ENCODE peak calls at places on chromosomes 3 and 15, in five cellular contexts. J is upper lobe of right lung, X is neural progenitor cell, S is cardiac muscle cell, R is psoas muscle. L is an unnamed sample.

GRCh38 chr15:61051570-61052031 is 177.5 kb downstream of the RORA start:
- DNase-seq in R (peak; percentile 62), S (peak; percentile 58), X (peak; percentile 62), J (no peak), L (peak; percentile 71)

GRCh38 chr15:36544518-36545383 is 34.7 kb upstream of the CDIN1 start:
- DNase-seq in R (no peak), S (peak; percentile 19), X (peak; percentile 63), J (no peak), L (no peak)

GRCh38 chr15:25668901-25669300 is 194.2 kb downstream of the ATP10A start:
- DNase-seq in S (no peak), R (no peak), X (no peak), J (no peak), L (no peak)

GRCh38 chr3:36124118-36124796 is 256.0 kb upstream of the STAC start:
- DNase-seq in J (no peak), X (peak; percentile 83), R (no peak), S (peak; percentile 61), L (no peak)

GRCh38 chr3:40237892-40238571 is 71.5 kb upstream of the EIF1B start:
- DNase-seq in R (no peak), X (peak; percentile 78), J (no peak), S (peak; percentile 42), L (no peak)

GRCh38 chr3:129378949-129379348 is 49.5 kb downstream of the EFCAB12 start:
- DNase-seq in J (no peak), R (no peak), S (no peak), X (no peak), L (no peak)

GRCh38 chr3:103786296-103786695 is 1351.5 kb downstream of the ZPLD1 start:
- DNase-seq in S (peak; percentile 28), J (no peak), X (peak; percentile 10), R (no peak), L (no peak)

GRCh38 chr3:188185717-188186236 is 31.8 kb downstream of the LPP start:
- DNase-seq in S (peak; percentile 64), R (peak; percentile 71), J (no peak), X (peak; percentile 59), L (no peak)

GRCh38 chr15:62173215-62173614 is 8.1 kb upstream of the C2CD4B start:
- DNase-seq in X (no peak), R (no peak), S (no peak), J (no peak), L (no peak)

GRCh38 chr3:148023994-148024393 is 614.8 kb downstream of the ZIC1 start:
- DNase-seq in J (no peak), R (no peak), S (no peak), X (no peak), L (peak; percentile 85)

GRCh38 chr3:13362551-13362950 is 57.6 kb downstream of the NUP210 start:
- DNase-seq in S (no peak), R (no peak), X (no peak), J (no peak), L (no peak)

GRCh38 chr15:67033012-67033411 is 32.4 kb upstream of the SMAD3 start:
- DNase-seq in X (no peak), S (no peak), R (no peak), J (no peak), L (no peak)

DNA sequence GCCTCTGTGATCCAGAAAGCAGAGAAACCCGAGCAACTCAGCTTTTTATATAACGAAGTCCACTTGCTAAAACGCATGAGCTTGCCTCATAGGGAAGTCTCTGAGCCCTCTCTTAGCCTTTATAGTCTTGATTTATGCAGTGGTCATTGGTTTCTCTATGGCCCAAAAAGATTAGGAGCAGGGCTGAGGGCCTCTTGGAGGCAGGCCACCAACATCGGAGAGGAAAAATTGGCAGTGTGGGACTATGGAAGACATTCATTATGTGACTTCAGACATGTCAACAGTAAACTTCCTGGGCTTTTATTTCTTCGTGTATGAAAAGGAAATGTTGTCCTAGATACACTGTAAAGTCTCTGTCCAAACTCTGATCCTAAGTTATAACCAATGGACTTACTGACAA is 13.5 kb downstream of the RAB8B start:
- DNase-seq in S (no peak), X (no peak), J (no peak), R (no peak), L (no peak)
- H3K4me1 ChIP-seq in S (peaks cover 14% of the 10 kb centered on the region), X (peaks cover 11% of the 10 kb centered on the region), J (peaks cover 36% of the 10 kb centered on the region), R (peaks cover 3% of the 10 kb centered on the region), L (peaks cover 29% of the 10 kb centered on the region)

GRCh38 chr3:185270956-185271332 is 17.1 kb upstream of the EHHADH start:
- DNase-seq in X (no peak), S (no peak), R (no peak), J (no peak), L (no peak)

GRCh38 chr3:185272051-185272450 is 18.2 kb upstream of the EHHADH start:
- DNase-seq in X (no peak), R (no peak), S (no peak), J (no peak), L (no peak)

GRCh38 chr3:185267193-185267592 is 13.3 kb upstream of the EHHADH start:
- DNase-seq in R (no peak), X (no peak), S (no peak), J (no peak), L (no peak)

GRCh38 chr3:185268194-185268809 is 14.5 kb upstream of the EHHADH start:
- DNase-seq in J (no peak), X (no peak), S (no peak), R (no peak), L (no peak)

GRCh38 chr3:185270262-185270955 is 16.6 kb upstream of the EHHADH start:
- DNase-seq in J (no peak), R (no peak), X (peak; percentile 64), S (peak; percentile 43), L (no peak)
- TF ChIP-seq CTCF in J (peak; percentile 20), R (no peak), X (peak; percentile 69), S (peak; percentile 64), L (no peak)

GRCh38 chr3:44965165-44965564 is 10.8 kb downstream of the ZDHHC3 start:
- DNase-seq in J (no peak), X (no peak), S (no peak), R (no peak), L (no peak)

GRCh38 chr3:44969779-44970178 is 6.2 kb downstream of the ZDHHC3 start:
- DNase-seq in R (no peak), S (no peak), X (no peak), J (no peak), L (no peak)

GRCh38 chr3:44969170-44969569 is 6.8 kb downstream of the ZDHHC3 start:
- DNase-seq in X (no peak), R (no peak), J (no peak), S (no peak), L (no peak)

GRCh38 chr3:44968447-44968858 is 7.5 kb downstream of the ZDHHC3 start:
- DNase-seq in S (no peak), J (no peak), R (no peak), X (no peak), L (no peak)

DNA sequence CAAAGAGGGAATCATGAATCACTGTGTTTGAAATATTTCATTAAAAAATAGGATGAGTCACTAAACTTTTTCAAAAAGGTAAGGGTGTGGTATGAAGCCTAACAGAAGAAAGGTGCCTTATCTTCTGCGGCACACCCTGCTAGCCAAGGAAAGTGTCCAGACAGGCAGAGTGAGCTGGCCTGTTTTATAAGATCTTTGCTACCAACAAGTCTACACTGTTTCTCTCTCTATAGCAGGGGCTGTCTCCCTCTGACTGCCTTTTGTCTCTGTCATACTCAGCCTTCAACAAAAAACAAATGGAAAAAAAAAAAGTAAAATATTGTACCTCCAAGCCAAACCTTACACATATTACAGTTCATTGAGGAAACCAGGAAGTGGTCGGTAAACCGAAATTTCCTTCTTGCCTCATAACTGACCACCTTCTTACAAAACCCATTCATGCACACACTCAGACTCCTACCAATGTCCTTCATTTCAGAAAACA is 9.1 kb downstream of the ZDHHC3 start:
- DNase-seq in S (no peak), X (no peak), R (no peak), J (no peak), L (no peak)
- H3K4me3 ChIP-seq in S (no peak overlapping the region), X (no peak overlapping the region), R (no peak overlapping the region), J (no peak overlapping the region), L (no peak overlapping the region)

DNA sequence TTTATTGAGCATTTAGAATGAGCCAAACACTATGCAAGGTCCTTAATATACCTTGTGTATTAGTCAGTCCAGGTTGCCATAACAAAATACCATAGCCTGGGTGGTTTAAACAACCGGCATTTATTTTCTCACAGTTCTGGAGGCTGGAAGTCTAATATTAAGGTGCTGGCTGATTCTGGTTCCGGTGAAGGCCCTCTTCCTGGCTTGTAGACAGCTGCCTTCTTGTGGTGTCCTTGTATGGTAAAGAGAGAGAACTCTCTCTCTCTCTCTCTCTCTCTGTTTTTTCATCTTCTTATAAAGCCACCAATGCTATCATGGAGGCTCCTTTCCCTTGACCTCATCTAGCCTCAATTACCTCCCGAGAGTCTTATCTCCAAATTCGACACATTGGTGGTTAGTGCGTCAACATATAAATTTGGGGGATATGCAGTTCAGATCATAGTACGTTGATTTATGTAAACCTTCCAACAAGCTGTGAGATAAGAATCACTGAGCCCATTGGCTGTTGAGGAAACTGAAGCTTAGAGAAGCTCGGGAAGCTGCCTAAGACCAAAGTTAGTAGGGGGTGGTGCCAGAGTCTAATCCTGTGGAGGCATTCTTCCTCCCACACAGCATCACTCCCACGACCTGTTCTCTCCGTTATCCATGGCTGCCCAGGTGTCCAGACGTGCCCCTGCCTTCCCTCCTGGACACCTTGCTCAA is 298.0 kb upstream of the PROK2 start:
- DNase-seq in X (no peak), R (no peak), S (no peak), J (no peak), L (no peak)
- H3K4me1 ChIP-seq in X (peaks cover 11% of the 10 kb centered on the region), R (no peaks in the 10 kb centered on the region), S (no peaks in the 10 kb centered on the region), J (peaks cover 11% of the 10 kb centered on the region), L (peaks cover 10% of the 10 kb centered on the region)

GRCh38 chr3:176663819-176664218 is 533.5 kb downstream of the TBL1XR1 start:
- DNase-seq in J (no peak), X (peak; percentile 39), S (peak; percentile 44), R (no peak), L (no peak)
- TF ChIP-seq CTCF in J (peak; percentile 33), X (peak; percentile 48), S (peak; percentile 42), R (peak; percentile 29), L (peak; percentile 28)

DNA sequence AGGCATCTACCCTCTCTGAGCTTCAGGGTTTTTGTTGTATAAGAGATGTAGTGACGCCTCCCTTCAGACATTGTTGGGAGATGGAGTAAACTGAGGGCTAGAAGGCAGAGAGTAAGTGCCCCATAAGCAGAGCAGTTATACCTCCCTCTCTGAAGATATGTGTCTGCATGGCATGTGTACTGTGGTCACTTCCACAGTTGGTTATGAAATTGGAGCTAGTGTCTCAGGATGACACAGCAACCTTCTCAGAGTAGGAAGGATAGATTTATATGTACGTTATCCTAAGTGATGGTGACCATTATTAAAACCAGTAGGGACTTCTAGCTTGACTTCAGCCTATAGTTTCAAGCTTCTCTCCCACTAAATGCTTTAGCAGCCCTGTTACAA is 17.9 kb downstream of the PXK start:
- DNase-seq in J (no peak), S (no peak), R (no peak), X (no peak), L (no peak)
- H3K4me3 ChIP-seq in J (no peak overlapping the region), S (no peak overlapping the region), R (no peak overlapping the region), X (no peak overlapping the region), L (no peak overlapping the region)

DNA sequence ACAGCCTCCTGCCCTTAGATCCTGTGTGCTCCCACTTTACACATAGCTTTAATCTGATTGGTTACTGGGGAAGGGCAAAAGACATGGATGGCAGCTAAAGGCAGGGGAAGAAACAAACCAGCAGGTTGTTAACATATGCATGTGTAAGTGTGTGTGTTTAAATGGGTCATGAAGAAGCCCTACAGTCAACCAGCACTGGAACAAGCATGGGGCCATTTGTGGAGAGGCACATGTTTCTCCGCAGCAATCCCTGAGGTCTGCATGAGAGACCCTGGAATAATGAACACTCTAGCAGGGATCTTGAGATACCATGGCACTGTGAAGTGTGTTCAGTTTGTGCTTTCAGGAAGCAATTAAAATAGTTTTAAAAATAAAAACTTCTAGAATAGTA is 6.0 kb downstream of the KLF13 start:
- DNase-seq in R (no peak), S (no peak), J (peak; percentile 54), X (no peak), L (no peak)
- H3K4me1 ChIP-seq in R (peaks cover 71% of the 10 kb centered on the region), S (peaks cover 20% of the 10 kb centered on the region), J (peaks cover 78% of the 10 kb centered on the region), X (peaks cover 6% of the 10 kb centered on the region), L (peaks cover 90% of the 10 kb centered on the region)

L was measured in sigmoid colon.